ENCODE peak calls at places on chromosomes 6 and 20, in six cellular contexts. J is Calu3, Y is AG10803, Z is omental fat pad, W is RWPE1, D is adrenal gland. R is an unnamed sample.
A peak's percentile ranks its signal among the peaks of the same experiment; 100 is the strongest.

GRCh38 chr20:31987744-31988143 is 19.8 kb downstream of the XKR7 start:
- DNase-seq in J (no peak), Y (no peak), Z (no peak), W (peak; percentile 51), D (no peak), R (no peak)

GRCh38 chr6:89985744-89986493 is 91.7 kb downstream of the GJA10 start:
- DNase-seq in J (no peak), Y (peak; percentile 94), Z (no peak), W (no peak), D (no peak), R (no peak)

GRCh38 chr20:21101453-21102251 is 4.5 kb downstream of the LINC00237 start:
- DNase-seq in J (no peak), Y (no peak), Z (no peak), W (no peak), D (no peak), R (no peak)

GRCh38 chr6:16392010-16392409 is 153.6 kb downstream of the GMPR start:
- DNase-seq in J (no peak), Y (peak; percentile 70), Z (no peak), W (no peak), D (peak; percentile 69), R (no peak)

GRCh38 chr6:5950448-5950847 is 56.3 kb downstream of the NRN1 start:
- DNase-seq in J (peak; percentile 10), Y (peak; percentile 29), Z (no peak), W (no peak), D (no peak), R (no peak)

GRCh38 chr20:21496452-21496851 is 17.4 kb downstream of the NKX2-2 start:
- DNase-seq in J (no peak), Y (no peak), Z (no peak), W (peak; percentile 55), D (no peak), R (no peak)

GRCh38 chr6:2819891-2820814 is 21.5 kb downstream of the SERPINB1 start:
- DNase-seq in J (no peak), Y (no peak), Z (no peak), W (no peak), D (no peak), R (no peak)

GRCh38 chr20:52104546-52105044 is 87.0 kb downstream of the ZFP64 start:
- DNase-seq in J (no peak), Y (peak; percentile 20), Z (no peak), W (peak; percentile 41), D (no peak), R (no peak)

GRCh38 chr6:56515081-56515905 is 127.4 kb downstream of the DST start:
- DNase-seq in J (no peak), Y (no peak), Z (no peak), W (no peak), D (no peak), R (no peak)

GRCh38 chr6:45801471-45802289 is 214.0 kb downstream of the CLIC5 start:
- DNase-seq in J (no peak), Y (peak; percentile 83), Z (no peak), W (no peak), D (no peak), R (no peak)

GRCh38 chr6:24932832-24933231 is 2.9 kb downstream of the RIPOR2 start:
- DNase-seq in J (no peak), Y (no peak), Z (no peak), W (no peak), D (no peak), R (no peak)

GRCh38 chr6:149990672-149991402 is 27.1 kb downstream of the ULBP1 start:
- DNase-seq in J (peak; percentile 15), Y (peak; percentile 5), Z (no peak), W (no peak), D (no peak), R (no peak)

GRCh38 chr20:59678951-59679350 is 74.6 kb downstream of the PHACTR3 start:
- DNase-seq in J (no peak), Y (no peak), Z (no peak), W (no peak), D (no peak), R (no peak)

GRCh38 chr6:39791850-39792500 is at the start of gene DAAM2:
- DNase-seq in J (no peak), Y (peak; percentile 60), Z (no peak), W (no peak), D (peak; percentile 69), R (peak; percentile 28)

GRCh38 chr6:118770112-118770788 is 118.9 kb upstream of the CEP85L start:
- DNase-seq in J (no peak), Y (no peak), Z (no peak), W (no peak), D (no peak), R (no peak)

GRCh38 chr6:113586413-113586812 is 270.7 kb upstream of the MARCKS start:
- DNase-seq in J (no peak), Y (peak; percentile 89), Z (no peak), W (no peak), D (no peak), R (no peak)

GRCh38 chr6:154606457-154606856 is 96.0 kb upstream of the CNKSR3 start:
- DNase-seq in J (peak; percentile 1), Y (no peak), Z (no peak), W (no peak), D (no peak), R (no peak)

GRCh38 chr6:41519748-41520699 is 26.2 kb upstream of the FOXP4 start:
- DNase-seq in J (no peak), Y (no peak), Z (no peak), W (no peak), D (no peak), R (no peak)

GRCh38 chr20:43959920-43960227 is 45.2 kb downstream of the TOX2 start:
- DNase-seq in J (no peak), Y (no peak), Z (no peak), W (no peak), D (no peak), R (no peak)

GRCh38 chr6:145669627-145670034 is 65.7 kb downstream of the EPM2A start:
- DNase-seq in J (no peak), Y (peak; percentile 68), Z (no peak), W (peak; percentile 30), D (peak; percentile 21), R (no peak)

GRCh38 chr6:118387921-118388701 is 160.0 kb upstream of the PLN start:
- DNase-seq in J (peak; percentile 24), Y (peak; percentile 68), Z (no peak), W (peak; percentile 50), D (peak; percentile 30), R (no peak)

GRCh38 chr6:52551483-52552277 is 25.2 kb downstream of the TRAM2 start:
- DNase-seq in J (peak; percentile 54), Y (peak; percentile 90), Z (no peak), W (peak; percentile 87), D (peak; percentile 54), R (peak; percentile 92)

GRCh38 chr6:52231411-52232127 is 12.7 kb downstream of the IL17F start:
- DNase-seq in J (no peak), Y (no peak), Z (no peak), W (no peak), D (no peak), R (no peak)

GRCh38 chr6:6968357-6968730 is 139.4 kb upstream of the RREB1 start:
- DNase-seq in J (no peak), Y (no peak), Z (no peak), W (no peak), D (no peak), R (no peak)

GRCh38 chr6:165615629-165616028 is 47.4 kb downstream of the PDE10A start:
- DNase-seq in J (no peak), Y (peak; percentile 21), Z (no peak), W (no peak), D (no peak), R (no peak)

GRCh38 chr6:167015302-167015701 is 16.1 kb downstream of the CEP43 start:
- DNase-seq in J (no peak), Y (no peak), Z (no peak), W (no peak), D (no peak), R (no peak)

GRCh38 chr20:41045680-41046079 is 17.1 kb downstream of the TOP1 start:
- DNase-seq in J (no peak), Y (no peak), Z (no peak), W (no peak), D (no peak), R (no peak)

GRCh38 chr6:7145269-7146078 is 37.7 kb downstream of the RREB1 start:
- DNase-seq in J (peak; percentile 53), Y (no peak), Z (no peak), W (no peak), D (no peak), R (no peak)

GRCh38 chr6:14397518-14397901 is 279.9 kb downstream of the CD83 start:
- DNase-seq in J (no peak), Y (no peak), Z (no peak), W (no peak), D (no peak), R (no peak)

GRCh38 chr6:34189806-34190503 is 44.1 kb upstream of the GRM4 start:
- DNase-seq in J (no peak), Y (no peak), Z (no peak), W (no peak), D (no peak), R (peak; percentile 12)

GRCh38 chr20:57272883-57273282 is 6.4 kb upstream of the BMP7 start:
- DNase-seq in J (no peak), Y (no peak), Z (no peak), W (no peak), D (no peak), R (no peak)

GRCh38 chr20:42186337-42186736 is 568.2 kb upstream of the CHD6 start:
- DNase-seq in J (no peak), Y (no peak), Z (no peak), W (no peak), D (no peak), R (no peak)
- TF ChIP-seq CTCF in J (no peak), Y (no peak), Z (no peak), W (no peak), D (no peak), R (no peak)

GRCh38 chr6:76633259-76633658 is 560.8 kb upstream of the IMPG1 start:
- DNase-seq in J (no peak), Y (no peak), Z (no peak), W (no peak), D (no peak), R (no peak)
- TF ChIP-seq CTCF in J (no peak), Y (no peak), Z (no peak), W (no peak), D (no peak), R (no peak)

GRCh38 chr6:4790158-4790899 is 14.1 kb downstream of the CDYL start:
- DNase-seq in J (no peak), Y (no peak), Z (no peak), W (no peak), D (no peak), R (no peak)
- TF ChIP-seq CTCF in J (no peak), Y (no peak), Z (no peak), W (no peak), D (peak; percentile 18), R (no peak)

DNA sequence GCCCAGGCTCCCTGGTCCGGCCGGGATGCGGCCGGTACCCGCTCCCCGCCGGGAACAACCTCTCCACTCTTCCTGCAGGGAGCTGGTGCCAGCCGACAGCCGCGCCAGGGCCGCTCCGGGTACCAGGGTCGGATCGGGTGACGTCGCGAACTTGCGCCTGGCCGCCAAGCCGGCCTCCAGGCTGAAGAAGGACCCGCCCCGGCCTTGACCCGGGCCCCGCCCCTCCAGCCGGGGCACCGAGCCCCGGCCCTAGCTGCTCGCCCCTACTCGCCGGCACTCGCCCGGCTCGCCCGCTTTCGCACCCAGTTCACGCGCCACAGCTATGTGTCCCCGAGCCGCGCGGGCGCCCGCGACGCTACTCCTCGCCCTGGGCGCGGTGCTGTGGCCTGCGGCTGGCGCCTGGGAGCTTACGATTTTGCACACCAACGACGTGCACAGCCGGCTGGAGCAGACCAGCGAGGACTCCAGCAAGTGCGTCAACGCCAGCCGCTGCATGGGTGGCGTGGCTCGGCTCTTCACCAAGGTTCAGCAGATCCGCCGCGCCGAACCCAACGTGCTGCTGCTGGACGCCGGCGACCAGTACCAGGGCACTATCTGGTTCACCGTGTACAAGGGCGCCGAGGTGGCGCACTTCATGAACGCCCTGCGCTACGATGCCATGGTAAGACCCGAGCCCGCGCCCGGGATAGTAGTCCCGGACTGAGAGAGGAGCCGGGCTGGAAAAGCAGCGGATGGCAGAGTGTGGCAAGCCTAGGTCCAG is at the start of gene NT5E:
- DNase-seq in J (peak; percentile 86), Y (peak; percentile 78), Z (no peak), W (peak; percentile 69), D (peak; percentile 61), R (peak; percentile 47)
- TF ChIP-seq CTCF in J (no peak), Y (no peak), Z (no peak), W (no peak), D (no peak), R (no peak)

R was measured in ascending aorta.